ENCODE peak calls at places on chromosomes 11 and 22, in six cellular contexts. D is T-cell; A is stimulated activated CD4-positive, alpha-beta T cell treated with anti-CD3 and anti-CD28 coated beads, Interleukin-2, amount 100 ng/mL, for 24 hours; N is HCT116; P is astrocyte; B is iris pigment epithelial cell. T is an unnamed sample.

GRCh38 chr11:47499614-47500013 is 50.7 kb upstream of the RAPSN start:
- DNase-seq in D (no peak), A (no peak), N (no peak), P (no peak), B (no peak), T (no peak)

GRCh38 chr11:61092280-61092766 is 10.0 kb upstream of the CD5 start:
- DNase-seq in D (no peak), A (peak), N (no peak), P (no peak), B (no peak), T (no peak)

GRCh38 chr11:115548878-115549528 is 44.8 kb upstream of the CADM1 start:
- DNase-seq in D (no peak), A (no peak), N (no peak), P (no peak), B (no peak), T (no peak)

GRCh38 chr22:46737976-46738641 is at the start of gene CERK:
- DNase-seq in D (peak), A (peak), N (no peak), P (peak), B (peak), T (peak)

GRCh38 chr11:119683783-119684182 is 45.2 kb downstream of the NECTIN1 start:
- DNase-seq in D (no peak), A (no peak), N (no peak), P (no peak), B (no peak), T (peak)

GRCh38 chr11:27913650-27914049 is 194.3 kb downstream of the KIF18A start:
- DNase-seq in D (no peak), A (no peak), N (no peak), P (peak), B (peak), T (no peak)

GRCh38 chr11:75639752-75640151 is 29.1 kb downstream of the MAP6 start:
- DNase-seq in D (no peak), A (no peak), N (no peak), P (peak), B (peak), T (no peak)

GRCh38 chr11:111843659-111844058 is 27.7 kb downstream of the ALG9 start:
- DNase-seq in D (no peak), A (no peak), N (no peak), P (no peak), B (no peak), T (no peak)

GRCh38 chr11:46808804-46809431 is 37.2 kb downstream of the CKAP5 start:
- DNase-seq in D (no peak), A (no peak), N (peak), P (no peak), B (peak), T (no peak)

GRCh38 chr11:834371-835316 is 1.9 kb downstream of the CD151 start:
- DNase-seq in D (no peak), A (no peak), N (peak), P (peak), B (peak), T (peak)

GRCh38 chr22:44630826-44631225 is 71.2 kb upstream of the PRR5 start:
- DNase-seq in D (no peak), A (no peak), N (no peak), P (no peak), B (no peak), T (no peak)

GRCh38 chr11:61375709-61376108 is 13.5 kb downstream of the TMEM138 start:
- DNase-seq in D (no peak), A (no peak), N (no peak), P (peak), B (no peak), T (no peak)

GRCh38 chr11:68008381-68009337 is 1.5 kb upstream of the ALDH3B1 start:
- DNase-seq in D (no peak), A (no peak), N (no peak), P (no peak), B (no peak), T (no peak)

GRCh38 chr11:73760066-73760679 is 701 bp downstream of the RAB6A start:
- DNase-seq in D (no peak), A (peak), N (no peak), P (no peak), B (peak), T (peak)

GRCh38 chr11:69818243-69819108 is 740 bp downstream of the FGF3 start:
- DNase-seq in D (no peak), A (no peak), N (no peak), P (no peak), B (no peak), T (no peak)

GRCh38 chr11:126772267-126772666 is 228.3 kb downstream of the KIRREL3 start:
- DNase-seq in D (no peak), A (no peak), N (no peak), P (no peak), B (no peak), T (no peak)

GRCh38 chr11:63880031-63880841 is 36.7 kb downstream of the RCOR2 start:
- DNase-seq in D (no peak), A (no peak), N (no peak), P (peak), B (peak), T (no peak)

GRCh38 chr11:70618471-70619101 is 220.3 kb downstream of the CTTN start:
- DNase-seq in D (no peak), A (no peak), N (no peak), P (no peak), B (no peak), T (no peak)

GRCh38 chr22:41928416-41929157 is 2.0 kb upstream of the TNFRSF13C start:
- DNase-seq in D (no peak), A (no peak), N (no peak), P (no peak), B (no peak), T (no peak)

GRCh38 chr22:27216444-27216843 is 559.1 kb downstream of the MIAT start:
- DNase-seq in D (no peak), A (no peak), N (no peak), P (no peak), B (no peak), T (no peak)

GRCh38 chr11:93541884-93542752 is 1.1 kb downstream of the SMCO4 start:
- DNase-seq in D (peak), A (peak), N (no peak), P (peak), B (peak), T (peak)

GRCh38 chr11:85805387-85805786 is 5.6 kb downstream of the SYTL2 start:
- DNase-seq in D (no peak), A (no peak), N (no peak), P (no peak), B (no peak), T (no peak)

GRCh38 chr11:85813721-85814120 is 2.8 kb upstream of the SYTL2 start:
- DNase-seq in D (no peak), A (no peak), N (no peak), P (no peak), B (no peak), T (no peak)

GRCh38 chr11:61773826-61774225 is 18.6 kb downstream of the TMEM258 start:
- DNase-seq in D (no peak), A (no peak), N (no peak), P (no peak), B (no peak), T (no peak)

GRCh38 chr11:72579816-72580647 is 94.2 kb downstream of the PDE2A start:
- DNase-seq in D (no peak), A (no peak), N (no peak), P (no peak), B (no peak), T (no peak)

GRCh38 chr22:23896523-23897186 is 2.5 kb downstream of the MIF start:
- DNase-seq in D (no peak), A (no peak), N (no peak), P (no peak), B (no peak), T (peak)

GRCh38 chr22:32789797-32790620 is 11.5 kb upstream of the TIMP3 start:
- DNase-seq in D (no peak), A (no peak), N (no peak), P (no peak), B (no peak), T (no peak)

GRCh38 chr11:58898106-58898505 is 41.2 kb upstream of the GLYATL1 start:
- DNase-seq in D (no peak), A (no peak), N (no peak), P (no peak), B (no peak), T (no peak)

GRCh38 chr22:48713266-48714205 is 1114.1 kb downstream of the BRD1 start:
- DNase-seq in D (no peak), A (no peak), N (no peak), P (no peak), B (no peak), T (no peak)

GRCh38 chr11:117107701-117108590 is 9.7 kb upstream of the SIK3 start:
- DNase-seq in D (no peak), A (no peak), N (no peak), P (no peak), B (peak), T (no peak)

GRCh38 chr11:110031171-110031570 is 62.0 kb upstream of the ZC3H12C start:
- DNase-seq in D (no peak), A (no peak), N (no peak), P (no peak), B (no peak), T (no peak)